ENCODE peak calls at places on chromosomes 4 and X, in ten cellular contexts. V, Z, A, S, W, B, N, H, J and M are unnamed samples.

GRCh38 chr4:174358823-174359222 is 75.1 kb downstream of the CEP44 start:
- DNase-seq in H (no peak), B (no peak), J (no peak), W (peak; percentile 47), A (peak; percentile 94), S (peak; percentile 81), Z (peak; percentile 5), V (no peak), N (no peak), M (peak; percentile 40)

GRCh38 chr4:128403586-128403985 is 116.0 kb upstream of the PGRMC2 start:
- DNase-seq in V (no peak), Z (no peak), A (no peak), B (no peak), W (no peak), S (no peak), J (no peak), N (no peak), H (no peak), M (no peak)

GRCh38 chrX:12970691-12971202 is 4.2 kb upstream of the TMSB4X start:
- DNase-seq in N (no peak), V (no peak), Z (no peak), W (peak; percentile 74), J (no peak), B (peak; percentile 67), H (no peak), S (peak; percentile 68), A (no peak), M (no peak)

GRCh38 chr4:6687947-6688878 is 5.5 kb upstream of the S100P start:
- DNase-seq in Z (no peak), V (no peak), N (no peak), S (no peak), W (no peak), H (no peak), A (no peak), J (peak; percentile 10), B (no peak), M (no peak)

GRCh38 chr4:89619230-89619962 is 217.6 kb downstream of the SNCA start:
- DNase-seq in N (no peak), H (no peak), W (no peak), S (no peak), Z (no peak), A (no peak), V (no peak), B (no peak), J (no peak), M (no peak)

GRCh38 chr4:1187182-1187581 is 14.8 kb upstream of the SPON2 start:
- DNase-seq in A (no peak), N (peak; percentile 8), Z (no peak), V (no peak), W (no peak), S (no peak), H (no peak), B (no peak), J (no peak), M (no peak)

GRCh38 chr4:174763454-174764104 is 65.5 kb downstream of the GLRA3 start:
- DNase-seq in V (no peak), N (no peak), Z (no peak), B (no peak), H (no peak), J (no peak), A (peak; percentile 40), S (peak; percentile 42), W (no peak), M (no peak)

GRCh38 chr4:154836030-154836429 is 55.0 kb downstream of the RBM46 start:
- DNase-seq in B (no peak), Z (no peak), N (no peak), W (no peak), A (no peak), V (no peak), S (no peak), H (no peak), J (no peak), M (no peak)

GRCh38 chr4:1293981-1294380 is 4.3 kb downstream of the MAEA start:
- DNase-seq in A (no peak), Z (no peak), S (peak; percentile 83), H (peak; percentile 54), N (no peak), W (peak; percentile 38), V (no peak), B (peak; percentile 68), J (no peak), M (no peak)

GRCh38 chr4:56371426-56372220 is 15.7 kb downstream of the AASDH start:
- DNase-seq in A (no peak), J (no peak), N (no peak), V (no peak), B (no peak), Z (no peak), H (no peak), W (no peak), S (no peak), M (no peak)

GRCh38 chr4:168019019-168019651 is 73.2 kb upstream of the ANXA10 start:
- DNase-seq in H (no peak), Z (peak; percentile 28), J (no peak), A (peak; percentile 53), W (peak; percentile 77), V (no peak), B (no peak), S (peak; percentile 30), N (no peak), M (no peak)

GRCh38 chrX:43958529-43958928 is 14.7 kb downstream of the NDP start:
- DNase-seq in A (peak; percentile 77), J (no peak), V (peak; percentile 64), N (peak; percentile 25), H (no peak), S (peak; percentile 77), Z (peak; percentile 58), B (no peak), W (peak; percentile 92), M (no peak)

GRCh38 chr4:127732623-127733199 is 2.5 kb downstream of the SLC25A31 start:
- DNase-seq in J (no peak), Z (peak; percentile 11), S (peak; percentile 34), A (peak; percentile 59), N (no peak), B (no peak), W (peak; percentile 72), H (no peak), V (peak; percentile 72), M (peak; percentile 3)

GRCh38 chr4:2721586-2721985 is 34.5 kb downstream of the TNIP2 start:
- DNase-seq in Z (no peak), S (no peak), B (no peak), V (no peak), N (no peak), W (no peak), J (peak; percentile 22), A (no peak), H (no peak), M (no peak)

DNA sequence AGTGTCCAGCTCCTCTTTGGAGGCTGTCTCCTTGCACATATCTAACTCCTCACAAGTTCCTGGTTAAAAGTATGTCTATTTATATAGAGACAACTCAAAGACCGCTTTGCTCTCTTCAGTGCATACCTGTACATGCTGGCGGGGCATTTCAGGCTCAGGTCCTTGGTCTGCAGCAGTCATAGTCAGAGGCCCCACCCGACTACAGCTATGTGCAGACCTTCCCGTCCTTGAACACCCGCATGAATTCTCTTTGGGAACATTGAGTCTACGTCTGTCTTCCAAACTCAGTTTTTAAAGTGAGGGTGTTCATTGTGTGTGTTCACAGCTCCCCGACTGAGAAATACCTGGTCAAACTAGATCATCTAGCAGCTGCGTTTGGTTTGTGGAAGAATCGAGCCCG is 4.2 kb downstream of the BCOR start:
- DNase-seq in V (no peak), B (no peak), A (no peak), W (no peak), J (no peak), H (no peak), N (no peak), S (no peak), Z (no peak), M (no peak)
- H3K4me3 ChIP-seq in V (peak overlapping the region; percentile 68), B (peak overlapping the region; percentile 86), A (no peak overlapping the region), W (peak overlapping the region; percentile 68), J (no peak overlapping the region), H (peak overlapping the region; percentile 88), N (peak overlapping the region; percentile 73), S (peak overlapping the region; percentile 63), Z (no peak overlapping the region), M (no peak overlapping the region)

GRCh38 chrX:137352101-137352660 is 213.7 kb upstream of the ZIC3 start:
- DNase-seq in N (no peak), V (no peak), B (no peak), S (no peak), J (no peak), H (no peak), A (no peak), W (no peak), Z (no peak), M (no peak)
- TF ChIP-seq CTCF in N (no peak), V (peak; percentile 31), B (no peak), S (no peak), J (no peak), H (no peak), A (no peak), W (no peak), Z (no peak), M (peak; percentile 27)

GRCh38 chrX:150507251-150507856 is 61.1 kb upstream of the MTM1 start:
- DNase-seq in J (no peak), N (peak; percentile 49), Z (no peak), S (peak; percentile 18), W (peak; percentile 16), V (no peak), B (peak; percentile 71), A (no peak), H (peak; percentile 24), M (no peak)
- H3K4me3 ChIP-seq in J (no peak overlapping the region), N (peak overlapping the region; percentile 18), Z (no peak overlapping the region), S (no peak overlapping the region), W (no peak overlapping the region), V (no peak overlapping the region), B (peak overlapping the region; percentile 43), A (no peak overlapping the region), H (no peak overlapping the region), M (no peak overlapping the region)

GRCh38 chr4:87978656-87979055 is 3.1 kb downstream of the SPP1 start:
- DNase-seq in V (no peak), S (peak; percentile 62), B (no peak), H (no peak), W (peak; percentile 32), Z (no peak), J (no peak), A (peak; percentile 43), N (no peak), M (no peak)

GRCh38 chr4:87977521-87978278 is 2.2 kb downstream of the SPP1 start:
- DNase-seq in J (no peak), B (no peak), V (no peak), S (no peak), N (no peak), W (no peak), H (no peak), A (no peak), Z (no peak), M (no peak)

GRCh38 chr4:87974856-87975462 is 555 bp upstream of the SPP1 start:
- DNase-seq in N (peak; percentile 32), W (no peak), Z (no peak), B (no peak), J (no peak), H (no peak), V (no peak), S (peak; percentile 49), A (peak; percentile 28), M (no peak)

GRCh38 chr4:87973283-87974169 is 2.0 kb upstream of the SPP1 start:
- DNase-seq in V (peak; percentile 66), J (no peak), A (peak; percentile 61), Z (peak; percentile 60), H (peak; percentile 43), N (peak; percentile 43), B (peak; percentile 68), W (peak; percentile 77), S (peak; percentile 95), M (no peak)

DNA sequence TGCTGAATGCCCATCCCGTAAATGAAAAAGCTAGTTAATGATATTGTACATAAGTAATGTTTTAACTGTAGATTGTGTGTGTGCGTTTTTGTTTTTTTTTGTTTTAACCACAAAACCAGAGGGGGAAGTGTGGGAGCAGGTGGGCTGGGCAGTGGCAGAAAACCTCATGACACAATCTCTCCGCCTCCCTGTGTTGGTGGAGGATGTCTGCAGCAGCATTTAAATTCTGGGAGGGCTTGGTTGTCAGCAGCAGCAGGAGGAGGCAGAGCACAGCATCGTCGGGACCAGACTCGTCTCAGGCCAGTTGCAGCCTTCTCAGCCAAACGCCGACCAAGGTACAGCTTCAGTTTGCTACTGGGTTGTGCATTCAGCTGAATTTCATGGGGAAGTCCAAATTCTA is at the start of gene SPP1:
- DNase-seq in J (no peak), N (peak; percentile 23), Z (no peak), A (no peak), W (peak; percentile 19), V (peak; percentile 43), H (no peak), S (peak; percentile 68), B (no peak), M (no peak)
- TF ChIP-seq CTCF in J (no peak), N (no peak), Z (peak; percentile 13), A (no peak), W (no peak), V (no peak), H (no peak), S (no peak), B (no peak), M (no peak)